ENCODE peak calls at places on chromosomes 11 and 22, in ten cellular contexts. T, D, S, H, E, J, Q, X, U and N are unnamed samples.

GRCh38 chr11:69691449-69691848 is 12.4 kb downstream of the FGF19 start:
- DNase-seq in T (no peak), D (no peak), S (no peak), H (no peak), E (no peak), J (peak; percentile 64), Q (no peak), X (no peak), U (no peak), N (no peak)

GRCh38 chr11:109071712-109072524 is 350.1 kb upstream of the C11orf87 start:
- DNase-seq in T (no peak), D (no peak), S (no peak), H (peak; percentile 14), E (no peak), J (peak; percentile 98), Q (peak; percentile 47), X (no peak), U (peak; percentile 14), N (no peak)

GRCh38 chr11:15117751-15118150 is 3.0 kb downstream of the INSC start:
- DNase-seq in T (no peak), D (no peak), S (no peak), H (no peak), E (no peak), J (no peak), Q (no peak), X (no peak), U (no peak), N (no peak)

GRCh38 chr11:2808850-2809847 is 76.4 kb downstream of the CDKN1C start:
- DNase-seq in T (no peak), D (no peak), S (no peak), H (no peak), E (no peak), J (no peak), Q (no peak), X (peak; percentile 10), U (no peak), N (no peak)

GRCh38 chr11:75968021-75968685 is 153.1 kb downstream of the UVRAG start:
- DNase-seq in T (no peak), D (no peak), S (no peak), H (no peak), E (no peak), J (peak; percentile 22), Q (no peak), X (no peak), U (no peak), N (no peak)

GRCh38 chr22:18103527-18104269 is 6.9 kb upstream of the TUBA8 start:
- DNase-seq in T (no peak), D (no peak), S (no peak), H (no peak), E (no peak), J (no peak), Q (no peak), X (no peak), U (no peak), N (no peak)

GRCh38 chr11:35235498-35235897 is 96.5 kb downstream of the CD44 start:
- DNase-seq in T (no peak), D (no peak), S (no peak), H (no peak), E (no peak), J (no peak), Q (no peak), X (no peak), U (no peak), N (no peak)

GRCh38 chr11:21567628-21568290 is 625.1 kb upstream of the ANO5 start:
- DNase-seq in T (peak; percentile 55), D (no peak), S (peak; percentile 6), H (no peak), E (no peak), J (no peak), Q (no peak), X (no peak), U (no peak), N (no peak)

GRCh38 chr11:116955949-116956348 is 118.5 kb upstream of the APOA1 start:
- DNase-seq in T (no peak), D (no peak), S (no peak), H (no peak), E (peak; percentile 29), J (no peak), Q (no peak), X (no peak), U (no peak), N (no peak)

GRCh38 chr11:22539851-22540376 is 85.7 kb downstream of the FANCF start:
- DNase-seq in T (peak; percentile 29), D (no peak), S (peak; percentile 4), H (peak; percentile 42), E (peak; percentile 17), J (peak; percentile 17), Q (no peak), X (no peak), U (no peak), N (no peak)

GRCh38 chr11:66491315-66491935 is 11.2 kb downstream of the DPP3 start:
- DNase-seq in T (no peak), D (no peak), S (no peak), H (no peak), E (peak; percentile 86), J (no peak), Q (no peak), X (no peak), U (no peak), N (no peak)

GRCh38 chr22:23376256-23376655 is 195.9 kb downstream of the BCR start:
- DNase-seq in T (no peak), D (no peak), S (no peak), H (peak; percentile 12), E (peak; percentile 70), J (no peak), Q (no peak), X (no peak), U (no peak), N (no peak)